ENCODE peak calls at places on chromosomes 2 and 18, in six cellular contexts. H is neural crest cell, C is mucosa of gallbladder, Y is IMR-90, N is HepG2, T is HL-60. L is an unnamed sample.

GRCh38 chr2:86025976-86026743 is 79.5 kb downstream of the POLR1A start:
- DNase-seq in H (no peak), C (no peak), Y (no peak), N (no peak), T (no peak), L (no peak)

GRCh38 chr2:172460780-172461201 is 33.4 kb downstream of the ITGA6 start:
- DNase-seq in H (no peak), C (no peak), Y (peak), N (no peak), T (peak), L (no peak)

GRCh38 chr2:36356199-36356989 is 816 bp downstream of the CRIM1 start:
- DNase-seq in H (peak), C (no peak), Y (peak), N (no peak), T (no peak), L (peak)

GRCh38 chr2:231397011-231397927 is 1.8 kb downstream of the B3GNT7 start:
- DNase-seq in H (no peak), C (no peak), Y (no peak), N (no peak), T (no peak), L (no peak)

GRCh38 chr18:27005589-27005988 is 140.1 kb upstream of the AQP4 start:
- DNase-seq in H (no peak), C (no peak), Y (no peak), N (peak), T (no peak), L (no peak)

GRCh38 chr2:233039217-233040173 is 7.0 kb downstream of the NEU2 start:
- DNase-seq in H (no peak), C (no peak), Y (no peak), N (no peak), T (no peak), L (peak)

GRCh38 chr2:28681216-28681981 is 70.2 kb upstream of the PPP1CB start:
- DNase-seq in H (no peak), C (no peak), Y (peak), N (no peak), T (no peak), L (peak)

GRCh38 chr2:12119841-12120240 is 373.4 kb downstream of the LPIN1 start:
- DNase-seq in H (no peak), C (no peak), Y (peak), N (no peak), T (no peak), L (peak)

GRCh38 chr18:48929951-48930713 is 20.6 kb downstream of the SMAD7 start:
- DNase-seq in H (no peak), C (peak), Y (peak), N (peak), T (no peak), L (peak)

GRCh38 chr2:5465859-5466258 is 226.3 kb upstream of the SOX11 start:
- DNase-seq in H (no peak), C (no peak), Y (no peak), N (no peak), T (no peak), L (no peak)

GRCh38 chr18:59908790-59909189 is 9.0 kb downstream of the PMAIP1 start:
- DNase-seq in H (no peak), C (no peak), Y (peak), N (no peak), T (no peak), L (peak)

GRCh38 chr2:24920813-24921441 is 890 bp upstream of the ADCY3 start:
- DNase-seq in H (no peak), C (no peak), Y (no peak), N (peak), T (no peak), L (no peak)

GRCh38 chr2:127174176-127174575 is 45.9 kb downstream of the CYP27C1 start:
- DNase-seq in H (no peak), C (no peak), Y (peak), N (no peak), T (no peak), L (peak)

L was measured in EH.